ENCODE peak calls at places on chromosomes 3 and 15, in six cellular contexts. J is Peyer's patch, A is tibial nerve, S is psoas muscle, X is astrocyte, Q is astrocyte of the spinal cord. I is an unnamed sample.

GRCh38 chr3:68088216-68088615 is 433.8 kb upstream of the SUCLG2 start:
- DNase-seq in S (no peak), X (no peak), A (no peak), J (no peak), Q (no peak), I (no peak)

GRCh38 chr3:99172736-99173657 is 271.5 kb upstream of the DCBLD2 start:
- DNase-seq in X (peak), S (no peak), A (peak), Q (peak), J (peak), I (peak)

GRCh38 chr3:5754602-5755001 is 567.1 kb downstream of the EDEM1 start:
- DNase-seq in Q (no peak), A (peak), X (no peak), S (no peak), J (no peak), I (no peak)

GRCh38 chr3:157499342-157499963 is 3.8 kb downstream of the VEPH1 start:
- DNase-seq in S (peak), X (peak), A (no peak), Q (peak), J (no peak), I (no peak)

GRCh38 chr3:85560088-85560790 is 601.5 kb downstream of the CADM2 start:
- DNase-seq in Q (peak), S (no peak), J (no peak), A (peak), X (peak), I (no peak)

GRCh38 chr15:47194718-47195117 is 522.6 kb upstream of the SEMA6D start:
- DNase-seq in A (no peak), J (no peak), S (no peak), X (peak), Q (peak), I (peak)

GRCh38 chr3:64818196-64818595 is 130.4 kb upstream of the ADAMTS9 start:
- DNase-seq in A (no peak), J (no peak), S (no peak), X (no peak), Q (no peak), I (no peak)

GRCh38 chr3:184135149-184135910 is at the start of gene EIF2B5:
- DNase-seq in S (peak), A (peak), X (peak), Q (peak), J (peak), I (peak)

GRCh38 chr3:18611991-18612390 is 186.9 kb upstream of the SATB1 start:
- DNase-seq in A (no peak), S (no peak), J (no peak), X (no peak), Q (no peak), I (no peak)

GRCh38 chr3:121781611-121782010 is 32.1 kb upstream of the GOLGB1 start:
- DNase-seq in S (no peak), A (no peak), Q (no peak), X (no peak), J (no peak), I (no peak)

GRCh38 chr15:88015228-88015860 is 241.2 kb downstream of the NTRK3 start:
- DNase-seq in S (no peak), J (no peak), Q (no peak), X (no peak), A (no peak), I (no peak)

GRCh38 chr3:45110185-45110833 is 35.9 kb downstream of the CDCP1 start:
- DNase-seq in J (peak), Q (peak), A (no peak), S (no peak), X (no peak), I (no peak)

GRCh38 chr3:134370611-134371451 is 3.4 kb downstream of the AMOTL2 start:
- DNase-seq in S (peak), X (no peak), Q (no peak), J (peak), A (no peak), I (peak)

GRCh38 chr3:146019508-146019907 is 141.5 kb downstream of the PLOD2 start:
- DNase-seq in S (no peak), A (no peak), Q (peak), J (no peak), X (peak), I (no peak)

GRCh38 chr3:73279-73678 is 123.3 kb upstream of the CHL1 start:
- DNase-seq in X (no peak), A (no peak), J (no peak), S (no peak), Q (no peak), I (no peak)

GRCh38 chr15:88031461-88031860 is 225.1 kb downstream of the NTRK3 start:
- DNase-seq in S (no peak), X (no peak), A (no peak), J (no peak), Q (no peak), I (no peak)

GRCh38 chr15:73915085-73915484 is 11.2 kb upstream of the LOXL1 start:
- DNase-seq in Q (no peak), J (no peak), A (no peak), S (no peak), X (no peak), I (peak)

GRCh38 chr3:149299938-149300791 is 33.3 kb downstream of the TM4SF18 start:
- DNase-seq in A (no peak), J (peak), Q (peak), X (peak), S (no peak), I (peak)

GRCh38 chr3:100316656-100317069 is 17.9 kb upstream of the NIT2 start:
- DNase-seq in X (peak), Q (peak), J (no peak), S (peak), A (peak), I (peak)

GRCh38 chr3:79765854-79766253 is 1.9 kb downstream of the ROBO1 start:
- DNase-seq in X (no peak), Q (no peak), J (no peak), S (no peak), A (no peak), I (no peak)
- H3K4me3 ChIP-seq in X (peak), Q (peak), J (no peak), S (no peak), A (no peak), I (no peak)

GRCh38 chr3:46907960-46908293 is 30.4 kb downstream of the PTH1R start:
- DNase-seq in J (no peak), X (no peak), Q (no peak), S (no peak), A (no peak), I (no peak)

GRCh38 chr3:46907271-46907670 is 29.8 kb downstream of the PTH1R start:
- DNase-seq in J (no peak), A (no peak), Q (no peak), S (peak), X (no peak), I (no peak)

GRCh38 chr3:46908986-46909534 is 31.5 kb downstream of the PTH1R start:
- DNase-seq in A (no peak), X (no peak), Q (no peak), S (no peak), J (no peak), I (no peak)

GRCh38 chr3:46909535-46910161 is 32.1 kb downstream of the PTH1R start:
- DNase-seq in S (peak), J (peak), A (peak), Q (peak), X (peak), I (peak)

GRCh38 chr3:46908294-46908985 is 30.9 kb downstream of the PTH1R start:
- DNase-seq in J (no peak), A (peak), S (peak), Q (peak), X (peak), I (no peak)
- TF ChIP-seq CTCF in J (no peak), A (peak), S (no peak), Q (peak), X (no peak), I (no peak)

DNA sequence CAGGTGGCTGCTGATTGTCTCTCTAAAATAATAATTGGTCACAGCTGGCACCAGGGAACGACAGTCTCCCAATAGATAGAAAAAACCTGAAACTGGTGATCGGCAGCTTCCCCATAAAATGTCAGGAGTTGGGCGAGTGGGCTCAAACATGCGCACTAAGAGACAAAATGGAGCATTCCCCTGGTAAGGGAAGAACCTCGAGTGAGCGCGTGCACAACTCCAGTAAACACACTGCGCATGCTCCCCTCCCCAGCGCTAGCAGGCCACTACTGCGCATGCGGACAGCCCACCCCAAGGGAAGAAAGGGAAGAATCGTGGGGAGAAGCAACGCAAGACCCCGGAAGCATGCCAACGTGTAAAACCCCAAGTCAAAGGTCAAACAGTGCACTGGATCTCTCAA is 7.7 kb upstream of the STARD5 start:
- DNase-seq in X (no peak), S (no peak), J (no peak), A (no peak), Q (no peak), I (no peak)
- H3K4me3 ChIP-seq in X (no peak), S (no peak), J (no peak), A (no peak), Q (no peak), I (no peak)

GRCh38 chr15:35208353-35208752 is 123.3 kb upstream of the NANOGP8 start:
- DNase-seq in X (no peak), A (no peak), Q (no peak), S (no peak), J (no peak), I (no peak)

GRCh38 chr15:35211240-35211952 is 126.3 kb upstream of the NANOGP8 start:
- DNase-seq in J (no peak), A (no peak), Q (no peak), X (no peak), S (no peak), I (no peak)

GRCh38 chr15:35209838-35210237 is 124.7 kb upstream of the NANOGP8 start:
- DNase-seq in Q (no peak), X (no peak), A (no peak), S (no peak), J (no peak), I (no peak)

GRCh38 chr15:35210370-35210769 is 125.3 kb upstream of the NANOGP8 start:
- DNase-seq in Q (no peak), X (no peak), S (no peak), J (no peak), A (no peak), I (no peak)

GRCh38 chr15:35206060-35206675 is 121.1 kb upstream of the NANOGP8 start:
- DNase-seq in S (no peak), J (no peak), X (no peak), Q (peak), A (no peak), I (peak)
- TF ChIP-seq CTCF in S (no peak), J (peak), X (peak), Q (peak), A (no peak), I (peak)

DNA sequence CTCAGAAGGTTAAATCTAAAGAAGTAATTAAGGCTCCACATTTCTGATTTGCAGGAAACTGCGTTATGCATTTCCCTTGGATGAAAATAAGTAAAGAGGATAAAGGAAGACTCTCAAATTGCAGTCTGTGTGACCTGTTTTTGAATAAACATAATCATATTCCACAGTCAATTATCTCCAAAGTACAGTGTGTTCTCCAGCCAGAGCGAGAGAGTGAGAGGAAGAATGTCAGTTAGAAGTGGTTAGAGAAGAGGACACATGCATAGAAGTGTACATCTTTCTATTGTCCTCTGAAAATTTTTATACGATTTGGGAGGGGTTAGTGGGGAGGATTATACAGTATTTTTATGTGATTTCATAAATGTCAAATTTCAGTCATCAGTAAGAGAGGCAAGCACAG is 487.1 kb downstream of the LPP start:
- DNase-seq in A (no peak), X (no peak), Q (no peak), S (no peak), J (no peak), I (no peak)
- H3K4me3 ChIP-seq in A (no peak), X (no peak), Q (no peak), S (no peak), J (no peak), I (no peak)

DNA sequence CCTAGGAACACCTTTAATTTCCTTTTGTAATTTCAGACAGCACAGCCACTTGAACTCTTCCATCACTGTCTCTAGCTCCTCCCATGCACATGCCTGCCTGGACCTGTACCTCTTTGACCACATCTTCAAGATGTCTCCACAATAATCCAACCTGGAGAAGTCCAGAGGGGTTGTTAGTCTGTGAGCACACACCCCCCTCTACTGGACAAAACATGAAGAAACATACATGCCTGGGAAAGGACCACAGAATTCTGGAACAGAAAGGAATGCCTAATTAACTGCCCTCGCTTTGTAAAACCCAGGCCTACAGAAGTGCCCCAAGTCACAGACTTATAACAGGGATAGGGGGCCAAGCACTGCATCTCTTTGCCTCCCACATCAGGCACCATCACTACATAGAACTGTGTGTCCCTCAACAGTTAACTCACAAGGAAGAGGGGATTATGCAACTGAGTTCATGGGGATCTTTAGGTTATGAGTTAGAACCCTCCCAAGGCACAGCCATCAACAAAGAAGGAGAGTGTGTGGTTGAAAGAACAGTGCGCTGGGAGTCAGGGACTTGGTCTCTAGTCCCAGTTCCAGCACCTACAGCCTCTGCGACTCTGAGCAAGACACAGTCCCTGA is 61.7 kb downstream of the FMN1 start:
- DNase-seq in S (no peak), A (no peak), Q (peak), J (no peak), X (peak), I (peak)
- TF ChIP-seq CTCF in S (peak), A (peak), Q (peak), J (peak), X (peak), I (peak)

DNA sequence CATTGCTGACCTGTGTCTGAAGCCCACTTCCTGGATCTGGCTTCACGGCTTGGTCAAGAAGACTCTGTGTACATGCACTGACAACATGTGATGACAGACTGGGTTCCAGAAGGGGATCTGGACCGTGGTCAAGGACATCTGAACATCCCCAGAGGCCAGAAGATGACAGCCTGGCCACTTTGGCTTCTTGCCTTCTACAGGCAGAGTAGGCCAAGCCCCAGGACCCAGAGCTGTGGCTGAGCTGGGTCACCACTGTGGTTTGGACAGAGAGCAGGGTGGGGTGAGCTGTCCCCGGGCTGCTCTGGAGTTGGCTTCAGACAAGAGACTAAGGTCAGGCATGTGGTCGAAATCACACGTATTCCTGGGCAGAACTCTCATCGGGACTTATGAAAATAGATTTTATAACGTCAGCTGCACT is 114.0 kb upstream of the FRMD4B start:
- DNase-seq in X (no peak), S (peak), Q (peak), J (peak), A (peak), I (no peak)
- H3K4me3 ChIP-seq in X (no peak), S (no peak), Q (no peak), J (no peak), A (no peak), I (no peak)

DNA sequence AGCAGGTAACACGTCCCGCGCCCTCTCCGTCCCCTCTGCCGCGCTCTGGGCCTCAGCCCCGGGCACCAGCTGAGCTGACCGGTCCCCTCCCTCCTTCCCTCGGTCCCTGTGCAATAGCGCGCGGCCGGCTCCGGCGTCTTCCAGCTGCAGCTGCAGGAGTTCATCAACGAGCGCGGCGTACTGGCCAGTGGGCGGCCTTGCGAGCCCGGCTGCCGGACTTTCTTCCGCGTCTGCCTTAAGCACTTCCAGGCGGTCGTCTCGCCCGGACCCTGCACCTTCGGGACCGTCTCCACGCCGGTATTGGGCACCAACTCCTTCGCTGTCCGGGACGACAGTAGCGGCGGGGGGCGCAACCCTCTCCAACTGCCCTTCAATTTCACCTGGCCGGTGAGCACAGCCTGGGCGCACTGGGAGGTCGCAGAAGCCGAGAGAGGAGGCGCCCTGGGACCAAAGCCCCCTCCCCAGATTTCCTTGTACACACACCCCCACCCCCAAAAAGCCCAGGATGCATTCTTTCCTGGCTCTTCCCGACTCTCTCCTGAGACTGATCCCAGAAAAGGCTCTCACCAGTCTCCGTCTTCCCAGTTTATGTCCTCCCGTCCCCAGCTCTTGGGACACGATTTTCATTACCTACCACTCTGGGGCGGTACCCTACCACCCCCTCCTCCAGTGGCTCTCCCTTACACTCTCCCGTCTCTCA is 740 bp downstream of the DLL4 start:
- DNase-seq in Q (peak), S (peak), X (peak), J (peak), A (peak), I (no peak)
- TF ChIP-seq CTCF in Q (no peak), S (no peak), X (no peak), J (no peak), A (no peak), I (no peak)

DNA sequence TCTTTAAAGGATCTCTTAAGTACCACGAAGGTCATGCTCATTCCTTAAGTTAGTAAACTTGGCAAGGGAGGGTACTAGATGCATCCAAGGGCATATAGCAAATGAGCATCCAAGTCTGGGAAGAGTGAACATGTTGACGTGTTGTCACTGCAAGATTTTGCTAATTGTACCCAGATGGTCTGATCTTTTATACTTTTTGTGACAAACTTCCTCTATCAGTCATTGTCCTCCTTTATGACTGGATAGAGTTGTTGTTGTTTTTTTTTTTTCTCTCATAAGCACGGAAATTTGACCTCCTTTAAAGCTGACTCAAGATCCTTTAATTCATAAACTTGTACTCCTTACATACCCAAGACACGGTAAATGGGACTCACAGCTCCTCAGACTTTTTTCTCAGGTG is 121.3 kb downstream of the CHST2 start:
- DNase-seq in Q (no peak), A (no peak), J (no peak), S (no peak), X (no peak), I (no peak)
- H3K4me3 ChIP-seq in Q (no peak), A (no peak), J (no peak), S (no peak), X (no peak), I (no peak)

DNA sequence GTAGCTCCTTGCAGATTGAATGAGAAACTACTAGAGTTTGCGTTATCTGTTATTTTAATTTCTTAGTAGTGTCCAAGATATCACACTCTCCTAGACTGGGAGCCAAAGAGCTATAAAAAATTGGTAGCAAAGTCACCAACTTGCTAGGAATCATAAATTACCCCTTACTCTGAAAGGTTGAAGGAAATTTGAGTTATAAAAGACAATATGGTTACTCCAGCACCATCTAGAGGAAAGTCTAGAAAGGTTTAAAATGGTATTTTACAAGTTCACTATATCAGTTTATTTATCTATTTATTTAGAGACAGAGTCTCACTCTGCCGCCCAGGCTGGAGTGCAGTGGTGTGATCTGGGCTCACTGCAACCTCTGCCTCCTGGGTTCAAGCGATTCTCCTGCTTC is 121.6 kb downstream of the RBPMS2 start:
- DNase-seq in S (no peak), A (no peak), J (no peak), X (no peak), Q (peak), I (peak)
- TF ChIP-seq CTCF in S (peak), A (peak), J (peak), X (peak), Q (peak), I (peak)